ENCODE peak calls at places on chromosomes 11 and 22, in six cellular contexts. W is stomach, D is colonic mucosa, E is tibial artery, A is upper lobe of right lung, L is fibroblast of lung. M is an unnamed sample.

GRCh38 chr11:106763516-106763915 is 254.8 kb downstream of the GUCY1A2 start:
- DNase-seq in L (peak; percentile 11), A (no peak), W (no peak), E (no peak), D (no peak), M (no peak)

GRCh38 chr11:134955281-134955680 is 543.2 kb upstream of the B3GAT1 start:
- DNase-seq in E (no peak), D (no peak), A (no peak), W (no peak), L (no peak), M (no peak)

GRCh38 chr11:26333906-26334305 is 2.0 kb downstream of the ANO3 start:
- DNase-seq in W (no peak), D (no peak), E (no peak), A (no peak), L (no peak), M (no peak)

GRCh38 chr11:125692887-125693286 is 12.2 kb upstream of the ACRV1 start:
- DNase-seq in E (no peak), W (no peak), A (no peak), D (no peak), L (no peak), M (no peak)

GRCh38 chr22:41361716-41362310 is 19.9 kb upstream of the TEF start:
- DNase-seq in W (no peak), A (no peak), L (peak; percentile 27), D (no peak), E (no peak), M (no peak)

GRCh38 chr11:106271686-106272085 is 194.2 kb downstream of the AASDHPPT start:
- DNase-seq in A (no peak), L (peak; percentile 74), D (no peak), E (no peak), W (no peak), M (no peak)

GRCh38 chr22:30564766-30565118 is 9.7 kb downstream of the GAL3ST1 start:
- DNase-seq in E (no peak), D (no peak), L (no peak), A (no peak), W (no peak), M (no peak)

GRCh38 chr22:36053242-36054147 is 24.9 kb upstream of the RBFOX2 start:
- DNase-seq in A (no peak), W (no peak), D (no peak), E (no peak), L (no peak), M (no peak)

GRCh38 chr11:117369521-117369920 is 41.9 kb downstream of the CEP164 start:
- DNase-seq in W (no peak), A (no peak), L (no peak), E (no peak), D (no peak), M (no peak)

GRCh38 chr11:73029408-73029807 is 112.7 kb downstream of the FCHSD2 start:
- DNase-seq in A (no peak), W (no peak), D (no peak), L (no peak), E (no peak), M (no peak)

GRCh38 chr11:93936416-93936815 is 84.7 kb upstream of the HEPHL1 start:
- DNase-seq in L (no peak), D (no peak), W (no peak), E (no peak), A (no peak), M (no peak)

GRCh38 chr11:119380816-119381185 is 689 bp downstream of the USP2 start:
- DNase-seq in D (no peak), W (no peak), E (no peak), L (no peak), A (no peak), M (no peak)

GRCh38 chr11:119378851-119379465 is 2.5 kb downstream of the USP2 start:
- DNase-seq in L (no peak), W (no peak), D (no peak), A (no peak), E (no peak), M (peak; percentile 15)

GRCh38 chr11:119380160-119380815 is 1.2 kb downstream of the USP2 start:
- DNase-seq in L (no peak), A (no peak), W (no peak), D (no peak), E (no peak), M (no peak)

GRCh38 chr11:119382101-119382500 is 611 bp upstream of the USP2 start:
- DNase-seq in E (no peak), D (no peak), A (no peak), L (no peak), W (no peak), M (no peak)

GRCh38 chr11:119381186-119381988 is at the start of gene USP2:
- DNase-seq in A (peak; percentile 98), W (peak; percentile 98), D (peak; percentile 97), L (peak; percentile 93), E (peak; percentile 97), M (peak; percentile 99)
- H3K27ac ChIP-seq in A (no peak within 1 kb of the TSS), W (no peak within 1 kb of the TSS), D (no peak within 1 kb of the TSS), L (peak within 1 kb of the TSS; percentile 46), E (peak within 1 kb of the TSS; percentile 63), M (peak within 1 kb of the TSS; percentile 57)

DNA sequence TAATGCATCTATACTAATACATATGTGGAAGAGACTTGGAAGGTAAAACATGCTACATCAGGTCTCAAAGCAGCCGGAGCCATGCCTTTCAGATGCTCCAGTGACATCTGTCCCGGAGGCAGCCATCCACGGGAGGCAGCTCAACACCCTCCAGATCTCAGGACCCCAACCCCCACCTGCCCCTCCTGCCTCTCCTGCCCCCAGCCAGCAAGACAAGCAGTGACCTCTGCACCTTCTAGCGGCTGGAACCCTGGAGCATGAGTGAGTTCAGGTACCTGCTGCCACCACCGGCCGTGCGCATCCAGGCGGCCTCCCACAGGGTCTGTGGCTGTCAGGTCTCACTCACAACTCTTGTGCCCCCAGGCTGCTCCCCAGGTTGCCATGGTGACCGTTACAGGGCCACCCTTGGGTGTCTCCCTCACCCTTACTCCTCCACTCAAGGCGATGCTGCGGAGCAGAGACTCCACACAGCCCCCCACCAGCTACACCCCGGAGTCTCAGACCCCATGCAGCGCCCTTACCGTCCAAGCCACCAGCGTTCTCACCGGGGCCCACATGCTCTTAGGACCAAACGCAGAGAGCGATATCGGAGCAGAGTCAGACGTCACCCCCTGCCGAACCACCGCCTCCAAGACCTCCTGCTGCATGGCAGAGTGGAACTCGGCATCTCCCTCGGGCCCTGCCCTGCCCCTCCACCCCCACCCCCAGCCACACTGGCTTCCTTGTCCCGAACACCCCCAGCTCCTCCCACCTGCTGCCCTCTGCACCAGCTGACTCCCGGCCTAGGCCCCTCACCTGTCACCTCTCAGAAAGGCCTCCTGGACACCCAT is 34.7 kb downstream of the CERK start:
- DNase-seq in L (no peak), A (no peak), W (no peak), E (no peak), D (no peak), M (no peak)
- TF ChIP-seq CTCF in L (no peak), A (no peak), W (no peak), E (no peak), D (no peak), M (no peak)

DNA sequence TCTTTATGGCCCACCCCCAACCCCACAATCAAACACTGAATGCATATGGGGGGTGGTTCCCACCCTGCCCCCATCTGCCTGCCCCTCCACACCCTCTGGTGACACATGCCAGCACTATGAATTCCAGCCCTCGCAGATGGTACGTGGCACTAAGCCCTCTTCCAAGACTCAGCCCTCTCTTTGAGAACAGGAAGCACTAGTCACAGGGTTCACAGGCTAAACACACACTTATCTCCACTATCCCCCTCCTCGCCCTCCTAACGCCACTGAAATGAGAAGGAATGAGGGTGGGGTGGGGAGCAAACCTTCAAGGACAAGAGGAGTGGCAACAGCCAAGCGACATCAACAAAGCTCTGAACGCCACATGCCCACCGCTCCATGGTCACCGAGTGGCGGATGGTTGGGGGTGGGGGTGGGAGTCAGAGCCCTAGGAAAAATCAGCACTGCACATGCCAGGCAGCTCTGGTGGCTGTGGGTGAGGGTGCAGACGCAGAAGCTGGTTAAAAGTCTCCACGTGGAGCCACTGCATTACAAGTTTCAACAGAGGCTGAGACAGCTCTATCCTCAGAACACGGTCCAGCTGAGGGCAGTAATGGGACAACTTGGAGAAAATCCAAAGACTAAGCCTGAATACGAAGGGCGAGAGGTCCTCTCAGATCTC is 33.6 kb downstream of the TMEM184B start:
- DNase-seq in L (peak; percentile 95), D (no peak), A (peak; percentile 74), W (no peak), E (peak; percentile 47), M (peak; percentile 73)
- H3K27ac ChIP-seq in L (peak overlapping the region; percentile 92), D (peak overlapping the region; percentile 45), A (peak overlapping the region; percentile 79), W (peak overlapping the region; percentile 74), E (peak overlapping the region; percentile 73), M (peak overlapping the region; percentile 80)

DNA sequence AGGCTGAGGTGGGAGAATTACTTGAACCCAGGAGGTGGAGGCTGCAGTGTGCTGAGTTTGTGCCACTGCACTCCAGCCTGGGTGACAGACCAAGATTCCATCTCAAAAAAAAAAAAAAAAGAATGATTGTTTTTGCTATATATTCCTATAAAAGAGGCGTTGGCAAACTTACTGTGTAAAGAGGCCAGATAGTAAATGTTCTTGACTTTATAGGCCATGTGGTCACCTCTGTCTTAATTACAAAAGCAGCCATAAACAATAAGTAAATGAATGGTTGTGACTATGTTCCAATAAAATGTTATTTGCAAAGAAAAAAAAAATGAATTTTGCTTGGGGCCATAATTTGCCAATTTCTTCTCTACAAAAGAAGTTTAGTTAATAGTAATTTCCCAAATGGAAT is 12.3 kb downstream of the ATM start:
- DNase-seq in L (no peak), E (no peak), A (no peak), D (no peak), W (no peak), M (no peak)
- TF ChIP-seq CTCF in L (no peak), E (no peak), A (no peak), D (no peak), W (no peak), M (no peak)

GRCh38 chr22:38788016-38788415 is 5.9 kb downstream of the DNAL4 start:
- DNase-seq in L (peak; percentile 65), W (no peak), E (no peak), D (no peak), A (no peak), M (no peak)
- H3K27ac ChIP-seq in L (peak overlapping the region; percentile 57), W (peak overlapping the region; percentile 80), E (peak overlapping the region; percentile 76), D (peak overlapping the region; percentile 10), A (peak overlapping the region; percentile 70), M (peak overlapping the region; percentile 57)

DNA sequence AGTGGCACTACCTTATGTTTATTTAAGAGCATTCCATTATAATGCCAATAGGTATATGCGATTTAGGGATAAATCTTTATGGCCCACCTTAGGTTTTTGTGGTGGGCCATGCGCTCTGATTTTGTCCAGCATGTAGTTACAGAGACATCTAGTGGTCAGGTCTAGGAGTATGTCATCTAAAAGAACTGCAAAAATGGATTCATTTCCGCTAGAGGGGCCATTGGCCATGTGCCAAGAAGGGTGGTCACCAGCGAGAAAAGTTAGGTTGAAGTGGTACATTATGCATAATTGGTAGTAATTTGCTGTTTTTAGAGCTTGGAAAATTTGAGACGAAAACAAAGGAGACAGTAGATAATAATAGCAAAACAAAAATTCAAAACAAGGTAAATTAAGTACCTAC is 27.7 kb downstream of the LRRC4C start:
- DNase-seq in A (no peak), E (no peak), L (no peak), D (no peak), W (no peak), M (no peak)
- TF ChIP-seq CTCF in A (peak; percentile 41), E (no peak), L (peak; percentile 4), D (no peak), W (no peak), M (no peak)

M was measured in upper lobe of left lung.